ENCODE peak calls at places on chromosomes 3 and 15, in five cellular contexts. V is GM04503, F is RWPE1, L is memory B cell, X is KBM-7. Q is an unnamed sample.

GRCh38 chr3:15043772-15044171 is 21.3 kb downstream of the MRPS25 start:
- DNase-seq in L (no peak), X (no peak), F (no peak), V (no peak), Q (no peak)

GRCh38 chr3:175208316-175208715 is 349.2 kb downstream of the NAALADL2 start:
- DNase-seq in V (no peak), X (no peak), F (no peak), L (no peak), Q (no peak)

GRCh38 chr3:79497447-79498111 is 270.2 kb downstream of the ROBO1 start:
- DNase-seq in L (no peak), F (peak), V (no peak), X (peak), Q (no peak)

GRCh38 chr3:181009225-181009624 is 19.7 kb upstream of the DNAJC19 start:
- DNase-seq in X (no peak), V (no peak), F (no peak), L (no peak), Q (no peak)

GRCh38 chr3:165643433-165643824 is 193.8 kb downstream of the BCHE start:
- DNase-seq in X (no peak), V (peak), F (peak), L (no peak), Q (no peak)

GRCh38 chr3:122112754-122113153 is 57.6 kb downstream of the CD86 start:
- DNase-seq in F (no peak), L (no peak), V (no peak), X (no peak), Q (no peak)

GRCh38 chr15:58528197-58528870 is 96.5 kb downstream of the LIPC start:
- DNase-seq in F (no peak), V (no peak), L (no peak), X (no peak), Q (no peak)

GRCh38 chr3:108877906-108878305 is 55.3 kb downstream of the TRAT1 start:
- DNase-seq in V (no peak), F (no peak), X (no peak), L (no peak), Q (no peak)

GRCh38 chr3:116005404-116005803 is 382.1 kb downstream of the GAP43 start:
- DNase-seq in F (peak), L (no peak), V (peak), X (no peak), Q (no peak)

GRCh38 chr3:195761503-195762248 is 40.9 kb downstream of the MUC20 start:
- DNase-seq in X (no peak), F (no peak), L (no peak), V (no peak), Q (no peak)

GRCh38 chr3:126350502-126351085 is 6.6 kb downstream of the KLF15 start:
- DNase-seq in L (no peak), V (no peak), X (no peak), F (no peak), Q (no peak)

GRCh38 chr3:151156618-151157216 is 46.3 kb downstream of the GPR171 start:
- DNase-seq in L (peak), V (no peak), X (peak), F (peak), Q (no peak)

GRCh38 chr3:141401584-141402475 is 33.5 kb downstream of the ZBTB38 start:
- DNase-seq in V (no peak), F (peak), L (peak), X (peak), Q (peak)

GRCh38 chr15:69499521-69500201 is 47.0 kb downstream of the RPLP1 start:
- DNase-seq in V (no peak), L (no peak), X (no peak), F (no peak), Q (no peak)

GRCh38 chr15:63909819-63910437 is 76.2 kb upstream of the HERC1 start:
- DNase-seq in F (no peak), X (no peak), L (no peak), V (peak), Q (no peak)

GRCh38 chr3:48398701-48399386 is 26.8 kb downstream of the FBXW12 start:
- DNase-seq in L (no peak), V (no peak), X (no peak), F (no peak), Q (no peak)

GRCh38 chr3:14581334-14582072 is 41.4 kb upstream of the GRIP2 start:
- DNase-seq in F (no peak), V (no peak), L (no peak), X (no peak), Q (no peak)

GRCh38 chr3:123590685-123591450 is 6.0 kb upstream of the HACD2 start:
- DNase-seq in L (no peak), X (no peak), F (no peak), V (no peak), Q (no peak)